ENCODE peak calls at places on chromosomes 11 and 22, in four cellular contexts. One of them, this sample, is unnamed.

GRCh38 chr11:132586801-132587200 is 945.5 kb downstream of the OPCML start:
- DNase-seq in IMR-90: peak; percentile 50
- DNase-seq in K562: no peak
- DNase-seq in endothelial cell of umbilical vein: no peak
- DNase-seq in this sample: no peak

GRCh38 chr11:117011541-117011908 is 86.7 kb downstream of the SIK3 start:
- DNase-seq in IMR-90: no peak
- DNase-seq in K562: no peak
- DNase-seq in endothelial cell of umbilical vein: no peak
- DNase-seq in this sample: peak; percentile 56

GRCh38 chr11:19595499-19595839 is 117.2 kb upstream of the NAV2 start:
- DNase-seq in IMR-90: no peak
- DNase-seq in K562: no peak
- DNase-seq in endothelial cell of umbilical vein: no peak
- DNase-seq in this sample: no peak

GRCh38 chr11:124793466-124794278 is 6.5 kb downstream of the MSANTD2 start:
- DNase-seq in IMR-90: peak; percentile 40
- DNase-seq in K562: peak; percentile 31
- DNase-seq in endothelial cell of umbilical vein: peak; percentile 70
- DNase-seq in this sample: peak; percentile 4

GRCh38 chr11:12792590-12792989 is 118.4 kb downstream of the TEAD1 start:
- DNase-seq in IMR-90: peak; percentile 51
- DNase-seq in K562: no peak
- DNase-seq in endothelial cell of umbilical vein: no peak
- DNase-seq in this sample: no peak

GRCh38 chr11:80155412-80156017 is 714.7 kb upstream of the TENM4 start:
- DNase-seq in IMR-90: peak; percentile 37
- DNase-seq in K562: peak; percentile 31
- DNase-seq in endothelial cell of umbilical vein: peak; percentile 9
- DNase-seq in this sample: no peak

GRCh38 chr22:49202226-49202625 is 625.4 kb downstream of the BRD1 start:
- DNase-seq in IMR-90: no peak
- DNase-seq in K562: no peak
- DNase-seq in endothelial cell of umbilical vein: no peak
- DNase-seq in this sample: no peak

GRCh38 chr11:85745626-85746025 is 59.6 kb upstream of the CCDC89 start:
- DNase-seq in IMR-90: no peak
- DNase-seq in K562: no peak
- DNase-seq in endothelial cell of umbilical vein: no peak
- DNase-seq in this sample: no peak

GRCh38 chr11:76415073-76415472 is 29.7 kb upstream of the EMSY start:
- DNase-seq in IMR-90: no peak
- DNase-seq in K562: no peak
- DNase-seq in endothelial cell of umbilical vein: no peak
- DNase-seq in this sample: no peak

GRCh38 chr22:19571995-19572394 is 47.8 kb upstream of the CLDN5 start:
- DNase-seq in IMR-90: no peak
- DNase-seq in K562: no peak
- DNase-seq in endothelial cell of umbilical vein: no peak
- DNase-seq in this sample: no peak

GRCh38 chr11:83241291-83241946 is 44.7 kb downstream of the CCDC90B start:
- DNase-seq in IMR-90: peak; percentile 77
- DNase-seq in K562: peak; percentile 57
- DNase-seq in endothelial cell of umbilical vein: peak; percentile 74
- DNase-seq in this sample: peak; percentile 23

GRCh38 chr11:92941676-92942571 is 27.5 kb upstream of the MTNR1B start:
- DNase-seq in IMR-90: peak; percentile 50
- DNase-seq in K562: peak; percentile 45
- DNase-seq in endothelial cell of umbilical vein: peak; percentile 35
- DNase-seq in this sample: no peak

GRCh38 chr11:112589132-112589531 is 328.5 kb upstream of the PLET1 start:
- DNase-seq in IMR-90: no peak
- DNase-seq in K562: no peak
- DNase-seq in endothelial cell of umbilical vein: no peak
- DNase-seq in this sample: no peak

GRCh38 chr22:44395116-44396005 is 82.6 kb upstream of the SHISAL1 start:
- DNase-seq in IMR-90: no peak
- DNase-seq in K562: no peak
- DNase-seq in endothelial cell of umbilical vein: no peak
- DNase-seq in this sample: no peak

GRCh38 chr11:77379917-77380316 is 78.4 kb upstream of the GDPD4 start:
- DNase-seq in IMR-90: no peak
- DNase-seq in K562: no peak
- DNase-seq in endothelial cell of umbilical vein: no peak
- DNase-seq in this sample: no peak

GRCh38 chr11:5369793-5370192 is 13.8 kb upstream of the OR51M1 start:
- DNase-seq in IMR-90: peak; percentile 90
- DNase-seq in K562: no peak
- DNase-seq in endothelial cell of umbilical vein: peak; percentile 66
- DNase-seq in this sample: no peak

GRCh38 chr11:130523609-130524008 is 75.2 kb downstream of the ADAMTS15 start:
- DNase-seq in IMR-90: peak; percentile 97
- DNase-seq in K562: no peak
- DNase-seq in endothelial cell of umbilical vein: no peak
- DNase-seq in this sample: no peak

GRCh38 chr11:57904369-57904768 is 119.3 kb upstream of the OR9Q1 start:
- DNase-seq in IMR-90: no peak
- DNase-seq in K562: no peak
- DNase-seq in endothelial cell of umbilical vein: no peak
- DNase-seq in this sample: no peak

GRCh38 chr22:19429950-19430889 is 1.3 kb downstream of the HIRA start:
- DNase-seq in IMR-90: peak; percentile 78
- DNase-seq in K562: peak; percentile 78
- DNase-seq in endothelial cell of umbilical vein: peak; percentile 16
- DNase-seq in this sample: no peak

GRCh38 chr11:131666617-131667016 is 296.2 kb downstream of the NTM start:
- DNase-seq in IMR-90: peak; percentile 70
- DNase-seq in K562: no peak
- DNase-seq in endothelial cell of umbilical vein: no peak
- DNase-seq in this sample: no peak

GRCh38 chr22:27348634-27349033 is 452.9 kb downstream of the MN1 start:
- DNase-seq in IMR-90: peak; percentile 43
- DNase-seq in K562: no peak
- DNase-seq in endothelial cell of umbilical vein: no peak
- DNase-seq in this sample: no peak

DNA sequence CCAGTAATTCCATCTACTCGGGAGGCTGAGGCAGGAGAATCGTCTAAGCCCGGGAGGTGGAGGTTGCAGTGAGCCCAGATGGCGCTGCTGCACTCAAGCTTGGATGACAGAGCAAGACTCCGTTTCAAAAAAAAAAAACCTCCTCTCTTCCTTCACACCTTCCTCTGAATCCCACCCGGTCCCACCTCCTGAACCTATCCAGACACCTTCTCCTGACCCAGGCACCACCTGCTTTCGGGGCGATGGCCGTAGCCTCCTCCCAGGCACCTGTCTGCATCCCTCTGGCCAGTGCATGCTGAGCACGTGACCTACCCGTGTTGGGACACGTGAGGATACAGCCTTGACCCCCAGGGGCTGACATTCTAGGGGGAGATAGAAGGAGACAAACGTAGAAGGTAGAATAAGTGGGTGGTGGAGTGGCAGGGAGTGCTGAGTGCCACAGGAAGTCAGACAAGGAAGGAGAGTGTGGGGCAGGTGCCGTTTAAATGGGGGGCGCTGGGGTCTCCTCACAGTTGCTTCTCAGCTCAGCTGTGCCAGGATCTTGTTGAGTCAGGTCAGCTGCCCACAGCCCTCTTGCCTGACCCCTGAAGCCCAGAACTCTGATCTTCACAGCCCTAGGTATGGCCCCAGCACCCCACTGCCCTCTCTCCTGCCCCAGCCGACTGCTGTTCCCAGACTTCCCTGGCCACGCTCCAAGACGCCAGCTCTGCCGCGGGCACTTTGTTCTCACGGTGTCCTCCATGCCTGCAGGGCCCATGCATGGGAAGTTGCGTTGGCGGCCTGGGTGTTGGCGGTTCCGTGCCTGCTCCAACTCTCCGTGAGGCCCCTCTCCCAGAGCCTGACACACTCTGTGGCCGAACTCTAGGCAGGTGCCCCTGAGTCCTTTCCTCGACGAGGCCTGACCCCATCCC is 1.2 kb upstream of the MIOX start:
- DNase-seq in IMR-90: no peak
- DNase-seq in K562: no peak
- DNase-seq in endothelial cell of umbilical vein: no peak
- DNase-seq in this sample: no peak
- H3K4me2 ChIP-seq in IMR-90: no peak overlapping the region
- H3K4me2 ChIP-seq in K562: peak overlapping the region; percentile 11
- H3K4me2 ChIP-seq in endothelial cell of umbilical vein: no peak overlapping the region
- H3K4me2 ChIP-seq in this sample: no peak overlapping the region

GRCh38 chr11:45884596-45885185 is 760 bp upstream of the MAPK8IP1 start:
- DNase-seq in IMR-90: no peak
- DNase-seq in K562: no peak
- DNase-seq in endothelial cell of umbilical vein: no peak
- DNase-seq in this sample: no peak

GRCh38 chr11:45880772-45881570 is 4.5 kb upstream of the MAPK8IP1 start:
- DNase-seq in IMR-90: no peak
- DNase-seq in K562: no peak
- DNase-seq in endothelial cell of umbilical vein: no peak
- DNase-seq in this sample: no peak

GRCh38 chr11:45885274-45885920 is at the start of gene MAPK8IP1:
- DNase-seq in IMR-90: no peak
- DNase-seq in K562: peak; percentile 98
- DNase-seq in endothelial cell of umbilical vein: peak; percentile 16
- DNase-seq in this sample: no peak

GRCh38 chr11:45879803-45880685 is 5.4 kb upstream of the MAPK8IP1 start:
- DNase-seq in IMR-90: peak; percentile 22
- DNase-seq in K562: peak; percentile 32
- DNase-seq in endothelial cell of umbilical vein: no peak
- DNase-seq in this sample: no peak

DNA sequence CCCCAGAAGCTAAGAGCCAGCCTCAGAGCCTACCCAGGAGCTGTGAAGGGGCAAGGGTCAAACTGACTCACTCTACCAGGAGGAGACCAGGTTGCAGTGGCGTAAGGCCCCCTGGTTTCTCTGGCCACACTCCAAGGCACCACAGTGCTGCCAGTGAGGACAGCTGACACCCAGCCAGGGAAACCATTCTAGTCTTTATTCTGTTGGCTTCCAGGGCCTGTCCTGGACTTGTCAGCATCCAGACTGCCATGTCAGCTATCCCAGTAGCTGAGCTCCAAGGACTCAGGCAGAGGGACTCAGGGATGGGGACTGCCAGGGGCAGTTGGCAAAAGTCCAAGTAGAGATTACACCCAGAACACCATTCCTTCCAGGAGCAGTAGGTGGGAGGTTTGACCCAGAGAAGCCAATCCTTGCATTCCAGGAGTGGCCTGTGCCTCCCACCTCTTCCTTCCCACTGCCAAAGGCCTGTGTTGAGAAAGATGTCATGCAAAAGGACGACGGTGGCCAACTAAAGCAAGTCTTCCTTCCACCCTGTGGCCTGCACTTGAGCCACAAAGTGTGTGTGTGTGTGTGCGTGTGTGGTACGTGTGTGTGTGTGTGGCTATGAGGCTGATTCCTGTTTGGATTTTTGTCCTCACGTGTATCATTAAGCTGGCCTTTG is 3.6 kb upstream of the MAPK8IP1 start:
- DNase-seq in IMR-90: no peak
- DNase-seq in K562: no peak
- DNase-seq in endothelial cell of umbilical vein: no peak
- DNase-seq in this sample: no peak
- H3K9me1 ChIP-seq in IMR-90: peaks cover 9% of the 10 kb centered on the region
- H3K9me1 ChIP-seq in K562: no peaks in the 10 kb centered on the region
- H3K9me1 ChIP-seq in endothelial cell of umbilical vein: no peaks in the 10 kb centered on the region
- H3K9me1 ChIP-seq in this sample: no peaks in the 10 kb centered on the region

DNA sequence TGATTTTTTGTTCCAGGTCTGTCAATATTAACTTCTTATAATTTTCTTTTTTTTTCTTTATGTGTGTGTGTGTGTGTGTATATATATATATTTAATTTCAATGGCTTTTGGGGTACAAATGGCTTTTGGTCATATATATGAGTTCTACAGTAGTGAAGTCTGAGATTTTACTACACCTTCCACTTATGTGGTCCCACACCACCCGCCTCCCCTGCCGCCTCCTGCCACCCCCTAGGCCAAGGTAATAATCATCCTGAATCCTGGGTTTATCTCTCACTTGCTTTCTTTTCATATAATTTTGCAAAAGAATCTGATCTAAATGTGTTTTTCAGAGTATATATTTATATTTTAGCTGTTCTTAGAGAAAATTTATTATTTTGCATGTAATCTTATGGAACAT is 11.1 kb downstream of the NEAT1 start:
- DNase-seq in IMR-90: peak; percentile 16
- DNase-seq in K562: no peak
- DNase-seq in endothelial cell of umbilical vein: no peak
- DNase-seq in this sample: no peak
- H3K27ac ChIP-seq in IMR-90: no peak overlapping the region
- H3K27ac ChIP-seq in K562: no peak overlapping the region
- H3K27ac ChIP-seq in endothelial cell of umbilical vein: no peak overlapping the region
- H3K27ac ChIP-seq in this sample: no peak overlapping the region

DNA sequence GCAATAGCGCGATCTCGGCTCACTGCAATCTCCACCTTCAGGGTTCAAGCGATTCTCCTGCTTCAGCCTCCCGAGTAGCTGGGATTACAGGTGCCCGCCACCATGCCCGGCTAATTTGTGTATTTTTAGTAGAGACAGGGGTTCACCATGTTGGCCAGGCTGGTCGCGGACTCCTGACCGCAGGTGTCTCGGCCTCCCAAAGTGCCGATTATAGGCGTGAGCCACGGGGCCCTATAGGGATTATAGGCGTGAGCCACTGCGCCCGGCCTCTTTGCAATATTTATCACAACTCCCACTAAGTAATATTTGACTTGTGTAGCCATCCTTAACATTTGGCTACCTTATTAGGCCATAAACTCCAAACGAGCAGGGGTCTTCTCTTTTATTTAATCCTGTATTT is 879 bp upstream of the CUL5 start:
- DNase-seq in IMR-90: no peak
- DNase-seq in K562: no peak
- DNase-seq in endothelial cell of umbilical vein: no peak
- DNase-seq in this sample: no peak
- H3K4me2 ChIP-seq in IMR-90: no peak overlapping the region
- H3K4me2 ChIP-seq in K562: no peak overlapping the region
- H3K4me2 ChIP-seq in endothelial cell of umbilical vein: no peak overlapping the region
- H3K4me2 ChIP-seq in this sample: no peak overlapping the region

DNA sequence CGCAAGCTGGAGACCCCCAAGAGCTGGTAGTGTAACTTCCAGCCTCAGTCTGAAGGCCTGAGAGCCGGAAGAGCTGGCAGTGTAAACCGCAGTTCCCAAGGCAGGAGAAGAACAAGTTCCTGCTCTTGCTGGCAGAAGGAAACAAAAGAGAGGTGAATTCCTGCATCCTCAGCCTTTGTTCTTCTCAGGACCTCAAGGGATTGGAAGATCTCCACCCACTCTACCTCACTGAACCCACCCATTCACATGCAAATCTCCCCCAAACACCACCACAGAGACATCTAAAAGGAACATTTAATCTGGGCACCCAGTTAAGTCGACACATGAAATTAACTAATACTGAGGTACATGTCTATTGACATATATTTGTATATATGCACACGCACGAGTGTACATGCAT is 1310.3 kb downstream of the TBC1D22A start:
- DNase-seq in IMR-90: no peak
- DNase-seq in K562: no peak
- DNase-seq in endothelial cell of umbilical vein: no peak
- DNase-seq in this sample: no peak
- H3K9me1 ChIP-seq in IMR-90: no peaks in the 10 kb centered on the region
- H3K9me1 ChIP-seq in K562: no peaks in the 10 kb centered on the region
- H3K9me1 ChIP-seq in endothelial cell of umbilical vein: no peaks in the 10 kb centered on the region
- H3K9me1 ChIP-seq in this sample: no peaks in the 10 kb centered on the region

This sample was measured in keratinocyte.